ENCODE peak calls at places on chromosomes 16 and 17, in four cellular contexts. V is neural crest cell, A is T-helper 2 cell, F is EL. W is an unnamed sample.

GRCh38 chr17:29180788-29181160 is 576 bp upstream of the MYO18A start:
- DNase-seq in V (no peak), A (no peak), F (no peak), W (peak; percentile 16)

GRCh38 chr16:30395155-30395991 is at the start of gene ZNF48:
- DNase-seq in V (peak; percentile 77), A (peak; percentile 60), F (peak; percentile 84), W (peak; percentile 91)

GRCh38 chr16:87150359-87151280 is 166.6 kb downstream of the C16orf95 start:
- DNase-seq in V (no peak), A (no peak), F (no peak), W (no peak)

GRCh38 chr17:36183001-36183810 is 6.8 kb upstream of the TBC1D3B start:
- DNase-seq in V (peak; percentile 78), A (no peak), F (peak; percentile 66), W (peak; percentile 93)

GRCh38 chr17:4815043-4815675 is 8.2 kb downstream of the PLD2 start:
- DNase-seq in V (no peak), A (no peak), F (no peak), W (no peak)

GRCh38 chr17:78709119-78709681 is 72.9 kb downstream of the CYTH1 start:
- DNase-seq in V (no peak), A (peak; percentile 62), F (no peak), W (no peak)

GRCh38 chr17:77200711-77201110 is 59.9 kb downstream of the SEC14L1 start:
- DNase-seq in V (no peak), A (no peak), F (no peak), W (no peak)

GRCh38 chr16:66692341-66692740 is 4.2 kb downstream of the CMTM4 start:
- DNase-seq in V (no peak), A (no peak), F (no peak), W (no peak)

GRCh38 chr17:78915872-78916632 is 9.1 kb downstream of the TIMP2 start:
- DNase-seq in V (no peak), A (no peak), F (peak; percentile 62), W (no peak)

GRCh38 chr17:47684535-47685193 is 9.3 kb upstream of the TBKBP1 start:
- DNase-seq in V (no peak), A (no peak), F (no peak), W (no peak)